ENCODE peak calls at places on chromosomes 4 and X, in eight cellular contexts. One of them, this sample, is unnamed.

GRCh38 chr4:68070302-68070701 is 59.4 kb downstream of the TMPRSS11F start:
- DNase-seq in SK-N-SH: no peak
- DNase-seq in GM12878: no peak
- DNase-seq in HL-60: no peak
- DNase-seq in HCT116: no peak
- DNase-seq in K562: no peak
- DNase-seq in HepG2: no peak
- DNase-seq in GM23338: peak; percentile 36
- DNase-seq in this sample: no peak

GRCh38 chr4:182917182-182918043 is at the start of gene DCTD:
- DNase-seq in SK-N-SH: peak; percentile 91
- DNase-seq in GM12878: no peak
- DNase-seq in HL-60: peak; percentile 23
- DNase-seq in HCT116: no peak
- DNase-seq in K562: peak; percentile 83
- DNase-seq in HepG2: peak; percentile 65
- DNase-seq in GM23338: peak; percentile 87
- DNase-seq in this sample: no peak

GRCh38 chr4:87589531-87589930 is 18.8 kb upstream of the DSPP start:
- DNase-seq in SK-N-SH: no peak
- DNase-seq in GM12878: no peak
- DNase-seq in HL-60: no peak
- DNase-seq in HCT116: no peak
- DNase-seq in K562: no peak
- DNase-seq in HepG2: no peak
- DNase-seq in GM23338: no peak
- DNase-seq in this sample: no peak

GRCh38 chr4:1305781-1306455 is 16.2 kb downstream of the MAEA start:
- DNase-seq in SK-N-SH: no peak
- DNase-seq in GM12878: no peak
- DNase-seq in HL-60: no peak
- DNase-seq in HCT116: peak; percentile 33
- DNase-seq in K562: peak; percentile 14
- DNase-seq in HepG2: no peak
- DNase-seq in GM23338: no peak
- DNase-seq in this sample: no peak

GRCh38 chrX:51860679-51861078 is 32.7 kb upstream of the MAGED1 start:
- DNase-seq in SK-N-SH: peak; percentile 30
- DNase-seq in GM12878: no peak
- DNase-seq in HL-60: no peak
- DNase-seq in HCT116: peak; percentile 18
- DNase-seq in K562: peak; percentile 28
- DNase-seq in HepG2: peak; percentile 14
- DNase-seq in GM23338: peak; percentile 65
- DNase-seq in this sample: no peak

GRCh38 chr4:38902695-38903094 is 35.1 kb downstream of the FAM114A1 start:
- DNase-seq in SK-N-SH: peak; percentile 52
- DNase-seq in GM12878: no peak
- DNase-seq in HL-60: no peak
- DNase-seq in HCT116: no peak
- DNase-seq in K562: peak; percentile 43
- DNase-seq in HepG2: peak; percentile 27
- DNase-seq in GM23338: peak; percentile 33
- DNase-seq in this sample: no peak

GRCh38 chr4:89724716-89725115 is 112.2 kb downstream of the SNCA start:
- DNase-seq in SK-N-SH: no peak
- DNase-seq in GM12878: no peak
- DNase-seq in HL-60: no peak
- DNase-seq in HCT116: no peak
- DNase-seq in K562: no peak
- DNase-seq in HepG2: no peak
- DNase-seq in GM23338: peak; percentile 47
- DNase-seq in this sample: no peak

GRCh38 chr4:101031971-101032370 is 315.4 kb downstream of the PPP3CA start:
- DNase-seq in SK-N-SH: no peak
- DNase-seq in GM12878: no peak
- DNase-seq in HL-60: no peak
- DNase-seq in HCT116: no peak
- DNase-seq in K562: no peak
- DNase-seq in HepG2: no peak
- DNase-seq in GM23338: peak; percentile 83
- DNase-seq in this sample: no peak

GRCh38 chr4:172962564-172963353 is 205.9 kb upstream of the GALNT7 start:
- DNase-seq in SK-N-SH: no peak
- DNase-seq in GM12878: no peak
- DNase-seq in HL-60: no peak
- DNase-seq in HCT116: no peak
- DNase-seq in K562: no peak
- DNase-seq in HepG2: no peak
- DNase-seq in GM23338: no peak
- DNase-seq in this sample: peak; percentile 15

GRCh38 chr4:39319678-39320077 is 46.5 kb downstream of the RFC1 start:
- DNase-seq in SK-N-SH: peak; percentile 4
- DNase-seq in GM12878: no peak
- DNase-seq in HL-60: no peak
- DNase-seq in HCT116: peak; percentile 55
- DNase-seq in K562: peak; percentile 29
- DNase-seq in HepG2: peak; percentile 38
- DNase-seq in GM23338: no peak
- DNase-seq in this sample: peak; percentile 41

GRCh38 chrX:145817666-145818521 is at the start of gene SLITRK2:
- DNase-seq in SK-N-SH: no peak
- DNase-seq in GM12878: no peak
- DNase-seq in HL-60: no peak
- DNase-seq in HCT116: no peak
- DNase-seq in K562: no peak
- DNase-seq in HepG2: no peak
- DNase-seq in GM23338: peak; percentile 57
- DNase-seq in this sample: no peak

GRCh38 chr4:152083348-152083747 is 322.5 kb upstream of the GATB start:
- DNase-seq in SK-N-SH: no peak
- DNase-seq in GM12878: no peak
- DNase-seq in HL-60: no peak
- DNase-seq in HCT116: no peak
- DNase-seq in K562: no peak
- DNase-seq in HepG2: no peak
- DNase-seq in GM23338: no peak
- DNase-seq in this sample: no peak

GRCh38 chrX:19535481-19535880 is 20.2 kb upstream of the MAP3K15 start:
- DNase-seq in SK-N-SH: peak; percentile 49
- DNase-seq in GM12878: no peak
- DNase-seq in HL-60: no peak
- DNase-seq in HCT116: no peak
- DNase-seq in K562: peak; percentile 23
- DNase-seq in HepG2: peak; percentile 6
- DNase-seq in GM23338: peak; percentile 42
- DNase-seq in this sample: no peak

GRCh38 chr4:150581206-150581605 is 745 bp upstream of the MAB21L2 start:
- DNase-seq in SK-N-SH: no peak
- DNase-seq in GM12878: no peak
- DNase-seq in HL-60: no peak
- DNase-seq in HCT116: no peak
- DNase-seq in K562: no peak
- DNase-seq in HepG2: no peak
- DNase-seq in GM23338: no peak
- DNase-seq in this sample: no peak

DNA sequence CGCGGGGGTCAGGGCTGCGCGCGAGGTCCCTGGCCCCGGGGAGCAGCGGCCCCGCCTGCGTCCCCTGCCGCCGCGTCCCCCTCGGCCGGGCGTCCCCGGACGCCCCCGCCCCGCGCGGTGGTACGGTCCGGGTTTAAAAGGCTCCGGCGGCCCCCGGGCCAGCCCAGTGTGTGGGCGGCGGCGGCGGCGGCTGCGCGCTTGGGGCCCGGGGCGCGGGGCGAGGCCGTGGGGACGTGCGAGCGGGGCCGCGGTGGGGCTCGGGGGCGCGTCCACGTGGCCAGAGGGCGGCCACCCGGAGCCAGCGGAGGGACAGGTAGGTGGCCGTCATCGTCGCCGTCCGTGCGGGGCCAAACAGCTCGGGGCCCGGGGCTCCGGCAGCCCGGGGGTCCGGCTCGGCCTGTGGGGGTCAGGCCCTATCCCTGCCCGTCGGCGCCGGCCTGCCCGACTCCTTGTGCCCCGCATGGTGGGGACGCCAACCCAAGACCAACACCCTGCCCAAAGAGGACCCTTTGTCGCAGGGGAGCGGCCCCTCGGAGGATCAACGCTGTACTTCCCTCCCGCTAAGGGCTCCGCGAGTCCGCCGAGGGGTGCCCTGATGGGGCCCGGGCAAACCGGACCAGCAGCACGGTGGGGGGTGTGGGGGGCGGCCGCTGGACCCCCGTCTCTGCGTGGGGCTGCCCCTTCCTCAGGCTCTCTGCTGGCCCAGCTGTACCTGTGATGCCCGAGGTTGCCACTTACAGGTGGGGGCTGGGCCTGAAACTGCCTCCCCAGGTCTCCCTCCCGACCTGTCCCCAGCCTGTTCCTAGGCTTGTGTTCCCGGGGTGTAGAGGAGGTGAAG is at the start of gene PLXNA3:
- DNase-seq in SK-N-SH: peak; percentile 86
- DNase-seq in GM12878: no peak
- DNase-seq in HL-60: no peak
- DNase-seq in HCT116: no peak
- DNase-seq in K562: peak; percentile 70
- DNase-seq in HepG2: no peak
- DNase-seq in GM23338: peak; percentile 46
- DNase-seq in this sample: no peak
- H3K27ac ChIP-seq in SK-N-SH: peak within 1 kb of the TSS; percentile 47
- H3K27ac ChIP-seq in GM12878: peak within 1 kb of the TSS; percentile 61
- H3K27ac ChIP-seq in HL-60: no peak within 1 kb of the TSS
- H3K27ac ChIP-seq in HCT116: peak within 1 kb of the TSS; percentile 80
- H3K27ac ChIP-seq in K562: peak within 1 kb of the TSS; percentile 74
- H3K27ac ChIP-seq in HepG2: no peak within 1 kb of the TSS
- H3K27ac ChIP-seq in GM23338: no peak within 1 kb of the TSS
- H3K27ac ChIP-seq in this sample: peak within 1 kb of the TSS; percentile 85

GRCh38 chr4:106766519-106766918 is 269.6 kb downstream of the DKK2 start:
- DNase-seq in SK-N-SH: no peak
- DNase-seq in GM12878: no peak
- DNase-seq in HL-60: no peak
- DNase-seq in HCT116: no peak
- DNase-seq in K562: no peak
- DNase-seq in HepG2: no peak
- DNase-seq in GM23338: no peak
- DNase-seq in this sample: no peak
- TF ChIP-seq REST in SK-N-SH: no peak
- TF ChIP-seq REST in GM12878: no peak
- TF ChIP-seq REST in HL-60: no peak
- TF ChIP-seq REST in HCT116: no peak
- TF ChIP-seq REST in K562: no peak
- TF ChIP-seq REST in HepG2: no peak
- TF ChIP-seq REST in GM23338: no peak
- TF ChIP-seq REST in this sample: no peak

GRCh38 chr4:6939761-6940743 is 30.4 kb downstream of the TBC1D14 start:
- DNase-seq in SK-N-SH: no peak
- DNase-seq in GM12878: no peak
- DNase-seq in HL-60: no peak
- DNase-seq in HCT116: no peak
- DNase-seq in K562: peak; percentile 33
- DNase-seq in HepG2: no peak
- DNase-seq in GM23338: no peak
- DNase-seq in this sample: no peak
- TF ChIP-seq POLR2AphosphoS5 in SK-N-SH: no peak
- TF ChIP-seq POLR2AphosphoS5 in GM12878: no peak
- TF ChIP-seq POLR2AphosphoS5 in HL-60: peak; percentile 60
- TF ChIP-seq POLR2AphosphoS5 in HCT116: no peak
- TF ChIP-seq POLR2AphosphoS5 in K562: no peak
- TF ChIP-seq POLR2AphosphoS5 in HepG2: no peak
- TF ChIP-seq POLR2AphosphoS5 in GM23338: no peak
- TF ChIP-seq POLR2AphosphoS5 in this sample: no peak

GRCh38 chr4:7381221-7381889 is 53.4 kb downstream of the PSAPL1 start:
- DNase-seq in SK-N-SH: no peak
- DNase-seq in GM12878: no peak
- DNase-seq in HL-60: no peak
- DNase-seq in HCT116: no peak
- DNase-seq in K562: no peak
- DNase-seq in HepG2: no peak
- DNase-seq in GM23338: no peak
- DNase-seq in this sample: no peak

GRCh38 chr4:7381890-7382633 is 52.7 kb downstream of the PSAPL1 start:
- DNase-seq in SK-N-SH: peak; percentile 17
- DNase-seq in GM12878: no peak
- DNase-seq in HL-60: no peak
- DNase-seq in HCT116: no peak
- DNase-seq in K562: no peak
- DNase-seq in HepG2: no peak
- DNase-seq in GM23338: no peak
- DNase-seq in this sample: no peak

GRCh38 chr4:7377223-7377865 is 57.4 kb downstream of the PSAPL1 start:
- DNase-seq in SK-N-SH: peak; percentile 64
- DNase-seq in GM12878: no peak
- DNase-seq in HL-60: no peak
- DNase-seq in HCT116: no peak
- DNase-seq in K562: no peak
- DNase-seq in HepG2: no peak
- DNase-seq in GM23338: no peak
- DNase-seq in this sample: no peak

GRCh38 chr4:7379161-7379560 is 55.6 kb downstream of the PSAPL1 start:
- DNase-seq in SK-N-SH: no peak
- DNase-seq in GM12878: no peak
- DNase-seq in HL-60: no peak
- DNase-seq in HCT116: no peak
- DNase-seq in K562: no peak
- DNase-seq in HepG2: no peak
- DNase-seq in GM23338: no peak
- DNase-seq in this sample: no peak

GRCh38 chr4:7379719-7380118 is 55.0 kb downstream of the PSAPL1 start:
- DNase-seq in SK-N-SH: no peak
- DNase-seq in GM12878: no peak
- DNase-seq in HL-60: no peak
- DNase-seq in HCT116: no peak
- DNase-seq in K562: no peak
- DNase-seq in HepG2: no peak
- DNase-seq in GM23338: no peak
- DNase-seq in this sample: no peak
- H3K27ac ChIP-seq in SK-N-SH: no peak overlapping the region
- H3K27ac ChIP-seq in GM12878: no peak overlapping the region
- H3K27ac ChIP-seq in HL-60: no peak overlapping the region
- H3K27ac ChIP-seq in HCT116: no peak overlapping the region
- H3K27ac ChIP-seq in K562: no peak overlapping the region
- H3K27ac ChIP-seq in HepG2: no peak overlapping the region
- H3K27ac ChIP-seq in GM23338: no peak overlapping the region
- H3K27ac ChIP-seq in this sample: no peak overlapping the region

This sample was measured in Panc1.